ENCODE peak calls at places on chromosomes 2 and 18, in five cellular contexts. D is ELR, J is MCF 10A, C is ovary, W is frontal cortex. A is an unnamed sample.

GRCh38 chr2:95149397-95149984 is 10.2 kb downstream of the ZNF514 start:
- DNase-seq in D (peak), J (no peak), C (no peak), W (no peak), A (no peak)

GRCh38 chr18:48663931-48664847 is 125.4 kb downstream of the CTIF start:
- DNase-seq in D (peak), J (peak), C (peak), W (peak), A (peak)

GRCh38 chr2:69514406-69514805 is 77.2 kb upstream of the NFU1 start:
- DNase-seq in D (peak), J (peak), C (peak), W (peak), A (no peak)

GRCh38 chr2:189837336-189837735 is 53.1 kb downstream of the PMS1 start:
- DNase-seq in D (no peak), J (no peak), C (no peak), W (no peak), A (no peak)

GRCh38 chr2:112706170-112706664 is 14.6 kb upstream of the NT5DC4 start:
- DNase-seq in D (peak), J (no peak), C (no peak), W (no peak), A (peak)

GRCh38 chr2:227180286-227180685 is 15.9 kb downstream of the COL4A3 start:
- DNase-seq in D (no peak), J (no peak), C (peak), W (peak), A (no peak)

GRCh38 chr2:11072550-11072949 is 82.7 kb upstream of the SLC66A3 start:
- DNase-seq in D (peak), J (no peak), C (no peak), W (no peak), A (no peak)

GRCh38 chr2:69305712-69306611 is 81.1 kb downstream of the GFPT1 start:
- DNase-seq in D (peak), J (no peak), C (no peak), W (no peak), A (no peak)

GRCh38 chr2:8672940-8673339 is 8.9 kb upstream of the ID2 start:
- DNase-seq in D (no peak), J (no peak), C (no peak), W (no peak), A (no peak)

GRCh38 chr2:235229236-235229635 is 264.6 kb upstream of the AGAP1 start:
- DNase-seq in D (no peak), J (no peak), C (no peak), W (no peak), A (no peak)

GRCh38 chr2:23566236-23567142 is 181.5 kb downstream of the KLHL29 start:
- DNase-seq in D (peak), J (peak), C (no peak), W (peak), A (peak)

GRCh38 chr18:23141022-23141999 is 6.0 kb downstream of the CABLES1 start:
- DNase-seq in D (no peak), J (no peak), C (peak), W (no peak), A (no peak)

GRCh38 chr2:186460465-186460864 is 25.6 kb upstream of the ZC3H15 start:
- DNase-seq in D (peak), J (peak), C (no peak), W (no peak), A (no peak)